ENCODE peak calls at places on chromosome 2, in four cellular contexts. One of them, this sample, is unnamed.

GRCh38 chr2:20095469-20095868 is 44.0 kb upstream of the LAPTM4A start:
- DNase-seq in AG09319: no peak
- DNase-seq in lower lobe of right lung: no peak
- DNase-seq in GM12865: no peak
- DNase-seq in this sample: no peak

GRCh38 chr2:80489718-80490117 is 185.2 kb upstream of the LRRTM1 start:
- DNase-seq in AG09319: no peak
- DNase-seq in lower lobe of right lung: no peak
- DNase-seq in GM12865: no peak
- DNase-seq in this sample: no peak

GRCh38 chr2:203413796-203414195 is 85.6 kb downstream of the ABI2 start:
- DNase-seq in lower lobe of right lung: no peak
- DNase-seq in GM12865: no peak
- DNase-seq in AG09319: no peak
- DNase-seq in this sample: no peak

GRCh38 chr2:64945973-64946736 is 43.0 kb upstream of the SLC1A4 start:
- DNase-seq in lower lobe of right lung: peak
- DNase-seq in AG09319: no peak
- DNase-seq in GM12865: peak
- DNase-seq in this sample: peak

GRCh38 chr2:113212245-113213060 is 38.7 kb downstream of the PSD4 start:
- DNase-seq in AG09319: no peak
- DNase-seq in GM12865: no peak
- DNase-seq in lower lobe of right lung: no peak
- DNase-seq in this sample: no peak

GRCh38 chr2:113272463-113272862 is 6.3 kb downstream of the PAX8 start:
- DNase-seq in lower lobe of right lung: no peak
- DNase-seq in AG09319: no peak
- DNase-seq in GM12865: no peak
- DNase-seq in this sample: no peak

GRCh38 chr2:138708682-138709241 is 71.4 kb downstream of the NXPH2 start:
- DNase-seq in lower lobe of right lung: no peak
- DNase-seq in AG09319: no peak
- DNase-seq in GM12865: no peak
- DNase-seq in this sample: no peak

GRCh38 chr2:214244847-214245246 is 166.0 kb upstream of the VWC2L start:
- DNase-seq in lower lobe of right lung: no peak
- DNase-seq in GM12865: no peak
- DNase-seq in AG09319: peak
- DNase-seq in this sample: no peak

GRCh38 chr2:9680082-9680481 is 49.3 kb upstream of the YWHAQ start:
- DNase-seq in lower lobe of right lung: no peak
- DNase-seq in AG09319: no peak
- DNase-seq in GM12865: no peak
- DNase-seq in this sample: no peak

GRCh38 chr2:32008811-32009478 is 1.9 kb downstream of the MEMO1 start:
- DNase-seq in AG09319: no peak
- DNase-seq in lower lobe of right lung: no peak
- DNase-seq in GM12865: peak
- DNase-seq in this sample: peak

GRCh38 chr2:32235315-32235714 is 29.4 kb downstream of the NLRC4 start:
- DNase-seq in AG09319: peak
- DNase-seq in GM12865: no peak
- DNase-seq in lower lobe of right lung: no peak
- DNase-seq in this sample: no peak

GRCh38 chr2:197706839-197707207 is 1.7 kb downstream of the MARS2 start:
- DNase-seq in GM12865: no peak
- DNase-seq in AG09319: no peak
- DNase-seq in lower lobe of right lung: no peak
- DNase-seq in this sample: no peak

GRCh38 chr2:145022671-145023330 is 502.9 kb upstream of the ZEB2 start:
- DNase-seq in AG09319: peak
- DNase-seq in GM12865: no peak
- DNase-seq in lower lobe of right lung: no peak
- DNase-seq in this sample: no peak

GRCh38 chr2:239249048-239249447 is 151.8 kb downstream of the HDAC4 start:
- DNase-seq in AG09319: no peak
- DNase-seq in GM12865: no peak
- DNase-seq in lower lobe of right lung: no peak
- DNase-seq in this sample: no peak

GRCh38 chr2:190069936-190070696 is 7.6 kb upstream of the MSTN start:
- DNase-seq in lower lobe of right lung: no peak
- DNase-seq in GM12865: peak
- DNase-seq in AG09319: peak
- DNase-seq in this sample: peak

GRCh38 chr2:10784719-10785118 is 27.9 kb downstream of the PDIA6 start:
- DNase-seq in lower lobe of right lung: no peak
- DNase-seq in GM12865: no peak
- DNase-seq in AG09319: no peak
- DNase-seq in this sample: no peak

GRCh38 chr2:10980071-10980470 is 68.3 kb downstream of the KCNF1 start:
- DNase-seq in GM12865: no peak
- DNase-seq in AG09319: no peak
- DNase-seq in lower lobe of right lung: no peak
- DNase-seq in this sample: no peak

GRCh38 chr2:26602575-26602974 is 38.6 kb downstream of the CIB4 start:
- DNase-seq in GM12865: no peak
- DNase-seq in AG09319: no peak
- DNase-seq in lower lobe of right lung: no peak
- DNase-seq in this sample: no peak

GRCh38 chr2:53268086-53268485 is 499.5 kb upstream of the CHAC2 start:
- DNase-seq in AG09319: no peak
- DNase-seq in lower lobe of right lung: no peak
- DNase-seq in GM12865: no peak
- DNase-seq in this sample: no peak

GRCh38 chr2:85245891-85246290 is 81.9 kb downstream of the TGOLN2 start:
- DNase-seq in GM12865: no peak
- DNase-seq in AG09319: no peak
- DNase-seq in lower lobe of right lung: no peak
- DNase-seq in this sample: no peak

GRCh38 chr2:191950132-191950885 is 103.4 kb upstream of the CAVIN2 start:
- DNase-seq in lower lobe of right lung: no peak
- DNase-seq in GM12865: no peak
- DNase-seq in AG09319: no peak
- DNase-seq in this sample: no peak

GRCh38 chr2:216151313-216152030 is 42.3 kb downstream of the XRCC5 start:
- DNase-seq in GM12865: no peak
- DNase-seq in lower lobe of right lung: no peak
- DNase-seq in AG09319: no peak
- DNase-seq in this sample: no peak

GRCh38 chr2:45176399-45176798 is 167.1 kb upstream of the SIX2 start:
- DNase-seq in AG09319: no peak
- DNase-seq in GM12865: no peak
- DNase-seq in lower lobe of right lung: no peak
- DNase-seq in this sample: no peak

GRCh38 chr2:48356701-48357322 is 173.1 kb upstream of the STON1 start:
- DNase-seq in lower lobe of right lung: no peak
- DNase-seq in GM12865: peak
- DNase-seq in AG09319: no peak
- DNase-seq in this sample: no peak

GRCh38 chr2:183522441-183522840 is 398.2 kb downstream of the NUP35 start:
- DNase-seq in AG09319: no peak
- DNase-seq in lower lobe of right lung: no peak
- DNase-seq in GM12865: no peak
- DNase-seq in this sample: no peak

GRCh38 chr2:196453613-196454047 is 185.9 kb upstream of the CCDC150 start:
- DNase-seq in lower lobe of right lung: no peak
- DNase-seq in GM12865: peak
- DNase-seq in AG09319: no peak
- DNase-seq in this sample: peak

GRCh38 chr2:131122496-131122895 is 17.4 kb downstream of the PLEKHB2 start:
- DNase-seq in AG09319: no peak
- DNase-seq in lower lobe of right lung: no peak
- DNase-seq in GM12865: no peak
- DNase-seq in this sample: no peak

GRCh38 chr2:132943829-132944228 is 273.8 kb upstream of the LYPD1 start:
- DNase-seq in AG09319: no peak
- DNase-seq in lower lobe of right lung: no peak
- DNase-seq in GM12865: no peak
- DNase-seq in this sample: no peak

GRCh38 chr2:159052157-159052561 is 83.7 kb downstream of the TANC1 start:
- DNase-seq in GM12865: no peak
- DNase-seq in AG09319: no peak
- DNase-seq in lower lobe of right lung: no peak
- DNase-seq in this sample: no peak

GRCh38 chr2:44706584-44707553 is 234.6 kb upstream of the SIX3 start:
- DNase-seq in GM12865: no peak
- DNase-seq in AG09319: no peak
- DNase-seq in lower lobe of right lung: no peak
- DNase-seq in this sample: no peak

GRCh38 chr2:219297766-219298456 is 11.3 kb downstream of the PTPRN start:
- DNase-seq in lower lobe of right lung: no peak
- DNase-seq in GM12865: no peak
- DNase-seq in AG09319: no peak
- DNase-seq in this sample: no peak

GRCh38 chr2:98511981-98512380 is 67.3 kb downstream of the INPP4A start:
- DNase-seq in GM12865: no peak
- DNase-seq in lower lobe of right lung: no peak
- DNase-seq in AG09319: no peak
- DNase-seq in this sample: no peak

GRCh38 chr2:162840598-162841246 is 2.2 kb upstream of the KCNH7 start:
- DNase-seq in lower lobe of right lung: no peak
- DNase-seq in GM12865: peak
- DNase-seq in AG09319: no peak
- DNase-seq in this sample: peak

GRCh38 chr2:62296034-62296832 is 100.3 kb downstream of the B3GNT2 start:
- DNase-seq in AG09319: no peak
- DNase-seq in lower lobe of right lung: no peak
- DNase-seq in GM12865: no peak
- DNase-seq in this sample: no peak

GRCh38 chr2:62296833-62297641 is 101.1 kb downstream of the B3GNT2 start:
- DNase-seq in GM12865: no peak
- DNase-seq in lower lobe of right lung: no peak
- DNase-seq in AG09319: no peak
- DNase-seq in this sample: no peak

GRCh38 chr2:62293490-62294212 is 97.7 kb downstream of the B3GNT2 start:
- DNase-seq in GM12865: peak
- DNase-seq in AG09319: no peak
- DNase-seq in lower lobe of right lung: peak
- DNase-seq in this sample: no peak

GRCh38 chr2:62300925-62301324 is 105.0 kb downstream of the B3GNT2 start:
- DNase-seq in lower lobe of right lung: no peak
- DNase-seq in AG09319: no peak
- DNase-seq in GM12865: no peak
- DNase-seq in this sample: no peak

GRCh38 chr2:62297642-62298010 is 101.7 kb downstream of the B3GNT2 start:
- DNase-seq in lower lobe of right lung: no peak
- DNase-seq in GM12865: peak
- DNase-seq in AG09319: no peak
- DNase-seq in this sample: no peak
- TF ChIP-seq CTCF in lower lobe of right lung: peak
- TF ChIP-seq CTCF in GM12865: peak
- TF ChIP-seq CTCF in AG09319: peak
- TF ChIP-seq CTCF in this sample: peak

GRCh38 chr2:18690342-18690741 is 101.0 kb upstream of the NT5C1B start:
- DNase-seq in AG09319: no peak
- DNase-seq in GM12865: no peak
- DNase-seq in lower lobe of right lung: no peak
- DNase-seq in this sample: no peak
- TF ChIP-seq CTCF in AG09319: no peak
- TF ChIP-seq CTCF in GM12865: no peak
- TF ChIP-seq CTCF in lower lobe of right lung: no peak
- TF ChIP-seq CTCF in this sample: no peak

GRCh38 chr2:46801731-46802664 is 113.6 kb downstream of the MCFD2 start:
- DNase-seq in AG09319: no peak
- DNase-seq in GM12865: no peak
- DNase-seq in lower lobe of right lung: no peak
- DNase-seq in this sample: no peak

GRCh38 chr2:46803551-46803885 is 112.1 kb downstream of the MCFD2 start:
- DNase-seq in AG09319: no peak
- DNase-seq in lower lobe of right lung: no peak
- DNase-seq in GM12865: no peak
- DNase-seq in this sample: no peak

GRCh38 chr2:46803911-46804670 is 111.5 kb downstream of the MCFD2 start:
- DNase-seq in AG09319: peak
- DNase-seq in lower lobe of right lung: no peak
- DNase-seq in GM12865: no peak
- DNase-seq in this sample: no peak

GRCh38 chr2:46804794-46805193 is 110.8 kb downstream of the MCFD2 start:
- DNase-seq in lower lobe of right lung: no peak
- DNase-seq in GM12865: no peak
- DNase-seq in AG09319: no peak
- DNase-seq in this sample: no peak

DNA sequence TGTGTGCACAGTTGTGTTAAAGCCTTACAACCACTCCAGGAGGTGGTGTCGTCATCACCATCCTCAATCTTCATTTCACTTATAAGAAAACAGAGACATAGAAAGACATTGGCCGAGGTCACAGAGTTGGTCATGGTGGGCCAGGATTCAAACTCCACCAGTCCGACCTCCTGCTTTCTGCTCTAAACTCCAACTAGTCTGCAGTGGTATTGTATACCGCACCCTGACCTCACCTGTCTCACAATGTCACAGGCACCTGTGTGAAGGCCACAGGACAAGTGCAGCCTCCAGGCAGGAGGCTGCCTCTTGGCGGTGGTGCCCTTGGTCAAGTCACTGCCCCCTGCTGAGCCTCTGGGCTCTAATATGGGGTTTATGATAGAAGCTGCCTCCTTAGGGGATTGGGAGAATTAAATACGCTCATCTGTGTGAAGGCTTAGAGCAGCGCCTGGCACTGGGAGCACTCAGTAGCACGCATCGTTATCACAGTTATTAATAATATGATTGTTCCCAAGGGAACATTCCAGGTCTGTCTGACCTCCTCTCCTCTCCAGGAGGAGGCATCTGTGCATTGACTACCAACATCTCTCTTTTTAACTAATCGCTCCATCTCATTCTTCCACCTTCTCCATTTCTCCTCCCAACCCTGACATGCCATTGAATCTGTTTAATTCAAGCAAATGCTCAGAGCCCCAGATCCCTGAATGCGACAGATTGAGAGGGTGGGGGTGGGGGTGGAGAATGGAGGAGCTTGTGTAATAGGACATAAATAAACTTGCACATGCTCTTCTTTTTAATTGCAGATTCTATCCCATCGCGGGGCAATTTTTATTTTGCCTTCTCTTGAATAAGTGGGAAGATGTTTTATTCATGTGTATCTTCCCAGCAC is 112.7 kb downstream of the MCFD2 start:
- DNase-seq in AG09319: no peak
- DNase-seq in lower lobe of right lung: no peak
- DNase-seq in GM12865: no peak
- DNase-seq in this sample: no peak
- TF ChIP-seq CTCF in AG09319: no peak
- TF ChIP-seq CTCF in lower lobe of right lung: no peak
- TF ChIP-seq CTCF in GM12865: no peak
- TF ChIP-seq CTCF in this sample: no peak

DNA sequence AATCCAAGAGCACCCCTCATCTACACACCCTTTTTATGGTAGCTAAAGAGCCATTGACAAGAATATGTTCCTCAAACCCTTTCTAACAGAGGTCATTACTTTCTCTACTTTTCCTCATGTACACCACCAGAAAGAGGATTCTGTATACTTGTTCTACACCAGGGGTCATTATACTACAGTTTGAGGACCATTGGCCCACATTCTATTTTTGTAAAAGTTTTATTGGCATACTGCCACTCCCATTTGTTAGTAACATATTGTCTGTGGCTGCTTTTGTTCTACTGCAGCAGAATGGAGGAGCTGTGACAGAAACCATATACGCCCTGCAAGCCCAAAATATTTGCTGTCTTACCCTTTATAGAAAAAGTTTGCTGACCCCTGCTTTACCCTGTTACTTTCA is 14.3 kb downstream of the HTR2B start:
- DNase-seq in GM12865: no peak
- DNase-seq in AG09319: no peak
- DNase-seq in lower lobe of right lung: no peak
- DNase-seq in this sample: no peak
- TF ChIP-seq CTCF in GM12865: no peak
- TF ChIP-seq CTCF in AG09319: peak
- TF ChIP-seq CTCF in lower lobe of right lung: no peak
- TF ChIP-seq CTCF in this sample: peak

This sample was measured in GM13977.